ENCODE peak calls at places on chromosomes 16 and 17, in ten cellular contexts. A, Z, I, J, X, M, O, K, N and U are unnamed samples.

GRCh38 chr17:68981288-68981687 is 26.1 kb upstream of the ABCA8 start:
- DNase-seq in J (no peak), K (peak; percentile 3), A (no peak), Z (no peak), O (peak; percentile 25), N (no peak), X (peak; percentile 19), M (no peak), I (no peak), U (no peak)

GRCh38 chr17:75909051-75909811 is 4.5 kb upstream of the MRPL38 start:
- DNase-seq in Z (no peak), M (no peak), O (no peak), N (no peak), K (no peak), J (peak; percentile 97), A (peak; percentile 87), X (no peak), I (no peak), U (peak; percentile 92)

GRCh38 chr17:46782250-46782953 is 36.1 kb downstream of the WNT3 start:
- DNase-seq in Z (no peak), K (no peak), M (peak; percentile 82), X (peak; percentile 64), I (no peak), A (peak; percentile 77), N (no peak), O (peak; percentile 31), J (no peak), U (peak; percentile 51)

GRCh38 chr17:68771867-68772515 is 170.8 kb upstream of the FAM20A start:
- DNase-seq in Z (no peak), J (peak; percentile 41), O (no peak), X (peak; percentile 48), N (no peak), A (peak; percentile 80), M (peak; percentile 52), K (peak; percentile 50), I (peak; percentile 36), U (peak; percentile 35)

GRCh38 chr17:57862990-57863667 is 13.3 kb upstream of the MRPS23 start:
- DNase-seq in X (peak; percentile 44), M (peak; percentile 64), O (no peak), K (no peak), Z (no peak), J (no peak), N (no peak), A (no peak), I (no peak), U (no peak)

GRCh38 chr16:69941251-69942098 is 9.7 kb upstream of the CLEC18A start:
- DNase-seq in N (no peak), J (no peak), O (no peak), I (no peak), Z (no peak), X (no peak), K (no peak), M (no peak), A (no peak), U (no peak)

GRCh38 chr17:74148901-74149596 is 54.4 kb upstream of the RPL38 start:
- DNase-seq in Z (no peak), I (no peak), M (no peak), K (no peak), A (no peak), X (no peak), J (no peak), N (no peak), O (no peak), U (no peak)

GRCh38 chr17:66555605-66556004 is 253.2 kb downstream of the PRKCA start:
- DNase-seq in M (no peak), K (no peak), A (no peak), X (no peak), I (no peak), N (no peak), Z (no peak), O (no peak), J (no peak), U (no peak)

GRCh38 chr16:86994651-86995171 is 322.5 kb downstream of the C16orf95 start:
- DNase-seq in X (peak; percentile 98), N (no peak), A (no peak), Z (no peak), O (no peak), J (no peak), M (no peak), K (peak; percentile 86), I (no peak), U (no peak)

GRCh38 chr17:18850679-18851078 is 7.3 kb upstream of the PRPSAP2 start:
- DNase-seq in Z (no peak), A (no peak), M (no peak), O (no peak), N (no peak), K (no peak), X (no peak), I (no peak), J (no peak), U (no peak)

GRCh38 chr16:11094075-11094593 is 149.8 kb downstream of the CLEC16A start:
- DNase-seq in O (peak; percentile 44), K (peak; percentile 70), Z (peak; percentile 79), M (no peak), N (no peak), J (no peak), A (peak; percentile 69), X (no peak), I (no peak), U (no peak)

GRCh38 chr16:1393613-1394176 is 20.8 kb downstream of the UNKL start:
- DNase-seq in I (no peak), A (no peak), O (no peak), Z (no peak), M (no peak), J (no peak), N (no peak), K (no peak), X (no peak), U (no peak)

GRCh38 chr17:30239089-30239462 is 3.6 kb upstream of the SLC6A4 start:
- DNase-seq in O (no peak), J (no peak), I (no peak), N (no peak), A (no peak), M (no peak), X (no peak), Z (no peak), K (no peak), U (no peak)

GRCh38 chr17:81471804-81472456 is 40.7 kb downstream of the ACTG1 start:
- DNase-seq in J (no peak), K (no peak), A (peak; percentile 37), M (peak; percentile 97), X (peak; percentile 100), I (peak; percentile 57), Z (peak; percentile 40), O (peak; percentile 62), N (no peak), U (peak; percentile 97)

GRCh38 chr17:40307691-40308289 is 1.2 kb upstream of the RARA start:
- DNase-seq in Z (no peak), N (no peak), X (no peak), A (no peak), M (no peak), J (no peak), O (no peak), I (no peak), K (no peak), U (no peak)

GRCh38 chr16:27703545-27703944 is 153.6 kb downstream of the KATNIP start:
- DNase-seq in N (no peak), K (no peak), X (peak; percentile 22), Z (no peak), I (no peak), M (no peak), J (no peak), O (no peak), A (no peak), U (no peak)

GRCh38 chr16:25709182-25709581 is 17.4 kb downstream of the HS3ST4 start:
- DNase-seq in O (no peak), A (no peak), I (no peak), K (no peak), N (no peak), Z (no peak), J (no peak), M (no peak), X (no peak), U (no peak)

GRCh38 chr17:82600731-82601446 is 47.4 kb downstream of the WDR45B start:
- DNase-seq in Z (no peak), A (no peak), N (no peak), K (no peak), M (peak; percentile 35), X (no peak), O (no peak), J (no peak), I (no peak), U (no peak)

GRCh38 chr17:63998721-63999679 is 849 bp downstream of the PRR29 start:
- DNase-seq in X (no peak), I (no peak), A (no peak), Z (peak; percentile 38), O (no peak), K (no peak), J (no peak), M (peak; percentile 65), N (no peak), U (no peak)

GRCh38 chr17:6444573-6445335 is 499 bp downstream of the PIMREG start:
- DNase-seq in M (no peak), J (no peak), N (no peak), A (no peak), O (no peak), I (no peak), Z (no peak), K (no peak), X (no peak), U (no peak)

GRCh38 chr17:29048440-29049360 is 5.8 kb downstream of the PIPOX start:
- DNase-seq in J (peak; percentile 20), I (no peak), O (no peak), N (no peak), M (peak; percentile 80), K (no peak), A (no peak), X (no peak), Z (no peak), U (peak; percentile 69)

GRCh38 chr17:28394717-28395116 is 11.3 kb downstream of the SLC46A1 start:
- DNase-seq in M (no peak), Z (no peak), K (no peak), A (no peak), J (no peak), I (no peak), O (no peak), X (peak; percentile 39), N (no peak), U (no peak)

GRCh38 chr16:28537964-28538732 is 626 bp downstream of the NUPR1 start:
- DNase-seq in N (no peak), Z (no peak), O (peak; percentile 41), I (no peak), J (no peak), K (no peak), X (no peak), A (no peak), M (no peak), U (no peak)

GRCh38 chr16:28504707-28505404 is 1.8 kb downstream of the IL27 start:
- DNase-seq in O (no peak), I (no peak), J (no peak), M (no peak), X (no peak), N (no peak), K (no peak), Z (no peak), A (no peak), U (no peak)

GRCh38 chr17:63996430-63997182 is 1.5 kb upstream of the PRR29 start:
- DNase-seq in N (no peak), O (no peak), J (no peak), X (no peak), A (no peak), M (no peak), I (no peak), Z (no peak), K (no peak), U (no peak)

GRCh38 chr16:2969545-2970521 is 685 bp downstream of the PAQR4 start:
- DNase-seq in Z (peak; percentile 67), K (peak; percentile 7), N (no peak), O (peak; percentile 68), A (peak; percentile 87), J (peak; percentile 62), X (peak; percentile 64), M (peak; percentile 85), I (peak; percentile 75), U (no peak)

GRCh38 chr17:21186399-21187187 is 27.4 kb downstream of the TMEM11 start:
- DNase-seq in I (no peak), J (no peak), K (no peak), N (no peak), M (no peak), O (no peak), A (no peak), Z (no peak), X (no peak), U (no peak)

GRCh38 chr17:8320990-8321389 is 10.9 kb downstream of the ARHGEF15 start:
- DNase-seq in X (no peak), A (no peak), J (no peak), I (no peak), K (no peak), M (no peak), O (no peak), Z (no peak), N (no peak), U (no peak)